ENCODE peak calls at places on chromosomes 11 and 22, in eight cellular contexts. N, O, W, J, C, U, K and T are unnamed samples.
A peak's percentile ranks its signal among the peaks of the same experiment; 100 is the strongest.

GRCh38 chr11:21048626-21049025 is 379.2 kb downstream of the NELL1 start:
- DNase-seq in W (no peak), K (no peak), U (no peak), C (no peak), J (no peak), N (no peak), O (no peak), T (no peak)

GRCh38 chr11:115522302-115522701 is 18.1 kb upstream of the CADM1 start:
- DNase-seq in J (no peak), U (no peak), K (no peak), N (no peak), O (no peak), W (no peak), C (no peak), T (no peak)

GRCh38 chr11:117204283-117205080 is 5.3 kb downstream of the TAGLN start:
- DNase-seq in W (no peak), C (no peak), O (no peak), J (no peak), K (no peak), N (no peak), U (no peak), T (no peak)

GRCh38 chr11:2804701-2805387 is 80.7 kb downstream of the CDKN1C start:
- DNase-seq in K (peak; percentile 27), J (no peak), U (peak; percentile 26), N (peak; percentile 4), W (peak; percentile 15), C (peak; percentile 7), O (no peak), T (no peak)

GRCh38 chr11:59833602-59834001 is 11.7 kb downstream of the CBLIF start:
- DNase-seq in C (no peak), J (no peak), O (no peak), N (no peak), U (no peak), W (no peak), K (no peak), T (no peak)

GRCh38 chr11:45109400-45109799 is 37.0 kb upstream of the PRDM11 start:
- DNase-seq in N (peak; percentile 3), C (no peak), U (no peak), O (no peak), J (no peak), W (no peak), K (no peak), T (no peak)

GRCh38 chr11:132962026-132962425 is 570.3 kb downstream of the OPCML start:
- DNase-seq in C (no peak), K (no peak), N (no peak), J (no peak), O (peak; percentile 66), U (no peak), W (no peak), T (no peak)

GRCh38 chr22:30297276-30298004 is 8.1 kb upstream of the CASTOR1 start:
- DNase-seq in U (no peak), O (no peak), J (no peak), C (no peak), K (no peak), W (no peak), N (no peak), T (no peak)

GRCh38 chr11:131754671-131755070 is 384.3 kb downstream of the NTM start:
- DNase-seq in N (no peak), K (no peak), W (no peak), C (no peak), J (no peak), U (no peak), O (peak; percentile 32), T (no peak)

GRCh38 chr11:128690746-128691091 is 3.2 kb upstream of the FLI1 start:
- DNase-seq in N (no peak), K (no peak), C (no peak), W (no peak), J (no peak), O (no peak), U (peak; percentile 42), T (peak; percentile 28)

GRCh38 chr11:118921929-118922744 is 3.6 kb downstream of the BCL9L start:
- DNase-seq in U (peak; percentile 83), W (peak; percentile 36), N (no peak), K (peak; percentile 83), J (no peak), C (no peak), O (peak; percentile 88), T (peak; percentile 94)

GRCh38 chr11:119416606-119417580 is 6.1 kb downstream of the THY1 start:
- DNase-seq in N (no peak), W (no peak), J (no peak), K (no peak), U (peak; percentile 63), C (no peak), O (peak; percentile 83), T (no peak)

GRCh38 chr11:116852261-116853125 is 15.1 kb upstream of the APOA1 start:
- DNase-seq in U (no peak), C (no peak), O (peak; percentile 71), N (peak; percentile 40), K (no peak), W (no peak), J (no peak), T (peak; percentile 80)

GRCh38 chr11:122202161-122202950 is 86.3 kb upstream of the BLID start:
- DNase-seq in K (no peak), U (peak; percentile 37), C (no peak), O (peak; percentile 84), N (no peak), J (no peak), W (no peak), T (no peak)

GRCh38 chr22:45007946-45008852 is 1.6 kb downstream of the PHF21B start:
- DNase-seq in K (no peak), J (no peak), U (peak; percentile 60), W (peak; percentile 38), N (no peak), O (peak; percentile 15), C (peak; percentile 24), T (no peak)

GRCh38 chr22:49645791-49646550 is 181.7 kb downstream of the BRD1 start:
- DNase-seq in C (no peak), W (no peak), K (no peak), N (no peak), O (no peak), J (no peak), U (no peak), T (no peak)

GRCh38 chr11:14314127-14314526 is 44.9 kb downstream of the RRAS2 start:
- DNase-seq in W (no peak), U (no peak), K (no peak), C (no peak), N (no peak), O (no peak), J (no peak), T (no peak)

GRCh38 chr11:945986-946385 is 20.3 kb downstream of the AP2A2 start:
- DNase-seq in K (no peak), O (no peak), C (no peak), N (no peak), J (no peak), W (no peak), U (peak; percentile 75), T (no peak)

GRCh38 chr22:26391623-26392022 is 37.4 kb upstream of the ASPHD2 start:
- DNase-seq in J (no peak), K (no peak), U (no peak), O (no peak), N (no peak), W (no peak), C (no peak), T (no peak)